ENCODE peak calls at places on chromosome 3, in four cellular contexts. G, N, T and F are unnamed samples.

GRCh38 chr3:13884851-13885703 is 5.2 kb upstream of the WNT7A start:
- DNase-seq in G (peak; percentile 85), N (no peak), T (no peak), F (peak; percentile 86)

GRCh38 chr3:159091936-159092335 is 290.1 kb downstream of the MFSD1 start:
- DNase-seq in T (no peak), N (no peak), G (no peak), F (peak; percentile 14)

GRCh38 chr3:192881159-192881786 is 36.4 kb downstream of the MB21D2 start:
- DNase-seq in G (no peak), N (no peak), T (no peak), F (no peak)

GRCh38 chr3:49098429-49098828 is 4.6 kb upstream of the QRICH1 start:
- DNase-seq in N (no peak), T (peak; percentile 34), G (no peak), F (no peak)

GRCh38 chr3:119148493-119149180 is 2.7 kb downstream of the TEX55 start:
- DNase-seq in N (peak; percentile 9), T (peak; percentile 79), G (no peak), F (no peak)

GRCh38 chr3:143167956-143168355 is 48.4 kb downstream of the CHST2 start:
- DNase-seq in T (peak; percentile 74), N (peak; percentile 56), G (no peak), F (no peak)

GRCh38 chr3:186544281-186544680 is at the start of gene CRYGS:
- DNase-seq in N (no peak), T (no peak), G (no peak), F (no peak)

GRCh38 chr3:165854696-165855095 is 17.5 kb upstream of the BCHE start:
- DNase-seq in N (peak; percentile 45), T (no peak), G (peak; percentile 18), F (peak; percentile 9)

GRCh38 chr3:12190221-12190807 is 31.6 kb upstream of the TIMP4 start:
- DNase-seq in G (no peak), T (no peak), N (no peak), F (no peak)

GRCh38 chr3:46359748-46360509 is 6.0 kb downstream of the CCR2 start:
- DNase-seq in T (peak; percentile 21), G (no peak), N (peak; percentile 28), F (no peak)

GRCh38 chr3:15041950-15042349 is 23.2 kb downstream of the MRPS25 start:
- DNase-seq in G (no peak), N (no peak), T (no peak), F (no peak)